ENCODE peak calls at places on chromosomes 2 and 18, in five cellular contexts. One of them, this sample, is unnamed.
A peak's percentile ranks its signal among the peaks of the same experiment; 100 is the strongest.

GRCh38 chr2:238032755-238033337 is 28.0 kb upstream of the SCLY start:
- DNase-seq in IMR-90: no peak
- DNase-seq in neuronal stem cell: no peak
- DNase-seq in H9: no peak
- DNase-seq in mesendoderm: no peak
- DNase-seq in this sample: no peak

GRCh38 chr2:18662689-18663088 is 73.3 kb upstream of the NT5C1B start:
- DNase-seq in IMR-90: no peak
- DNase-seq in neuronal stem cell: no peak
- DNase-seq in H9: no peak
- DNase-seq in mesendoderm: peak; percentile 13
- DNase-seq in this sample: no peak

GRCh38 chr2:19675856-19676460 is 225.8 kb downstream of the TTC32 start:
- DNase-seq in IMR-90: peak; percentile 64
- DNase-seq in neuronal stem cell: no peak
- DNase-seq in H9: no peak
- DNase-seq in mesendoderm: no peak
- DNase-seq in this sample: peak; percentile 45

GRCh38 chr18:63422862-63423304 is 607 bp upstream of the VPS4B start:
- DNase-seq in IMR-90: no peak
- DNase-seq in neuronal stem cell: no peak
- DNase-seq in H9: no peak
- DNase-seq in mesendoderm: no peak
- DNase-seq in this sample: no peak

GRCh38 chr2:240981273-240981672 is 17.1 kb upstream of the SNED1 start:
- DNase-seq in IMR-90: peak; percentile 29
- DNase-seq in neuronal stem cell: no peak
- DNase-seq in H9: no peak
- DNase-seq in mesendoderm: no peak
- DNase-seq in this sample: no peak

GRCh38 chr2:156156580-156156979 is 175.9 kb downstream of the NR4A2 start:
- DNase-seq in IMR-90: no peak
- DNase-seq in neuronal stem cell: no peak
- DNase-seq in H9: no peak
- DNase-seq in mesendoderm: peak; percentile 22
- DNase-seq in this sample: no peak

GRCh38 chr2:73003027-73003426 is 68.5 kb downstream of the SFXN5 start:
- DNase-seq in IMR-90: no peak
- DNase-seq in neuronal stem cell: no peak
- DNase-seq in H9: no peak
- DNase-seq in mesendoderm: no peak
- DNase-seq in this sample: no peak

GRCh38 chr18:33923980-33924379 is 300.7 kb downstream of the NOL4 start:
- DNase-seq in IMR-90: no peak
- DNase-seq in neuronal stem cell: no peak
- DNase-seq in H9: no peak
- DNase-seq in mesendoderm: no peak
- DNase-seq in this sample: no peak

GRCh38 chr18:50297621-50298442 is 10.3 kb upstream of the CXXC1 start:
- DNase-seq in IMR-90: peak; percentile 61
- DNase-seq in neuronal stem cell: peak; percentile 51
- DNase-seq in H9: peak; percentile 85
- DNase-seq in mesendoderm: peak; percentile 80
- DNase-seq in this sample: peak; percentile 43

GRCh38 chr2:106054336-106054735 is 139.8 kb downstream of the UXS1 start:
- DNase-seq in IMR-90: no peak
- DNase-seq in neuronal stem cell: no peak
- DNase-seq in H9: no peak
- DNase-seq in mesendoderm: no peak
- DNase-seq in this sample: no peak

GRCh38 chr2:11362781-11363099 is 18.3 kb upstream of the ROCK2 start:
- DNase-seq in IMR-90: no peak
- DNase-seq in neuronal stem cell: no peak
- DNase-seq in H9: no peak
- DNase-seq in mesendoderm: no peak
- DNase-seq in this sample: no peak

GRCh38 chr2:132496566-132496965 is 80.0 kb downstream of the GPR39 start:
- DNase-seq in IMR-90: no peak
- DNase-seq in neuronal stem cell: no peak
- DNase-seq in H9: no peak
- DNase-seq in mesendoderm: no peak
- DNase-seq in this sample: no peak

GRCh38 chr2:232592687-232593407 is 40.6 kb upstream of the EFHD1 start:
- DNase-seq in IMR-90: peak; percentile 82
- DNase-seq in neuronal stem cell: no peak
- DNase-seq in H9: no peak
- DNase-seq in mesendoderm: peak; percentile 31
- DNase-seq in this sample: peak; percentile 84
- H2BK15ac ChIP-seq in IMR-90: no peak overlapping the region
- H2BK15ac ChIP-seq in neuronal stem cell: no peak overlapping the region
- H2BK15ac ChIP-seq in H9: no peak overlapping the region
- H2BK15ac ChIP-seq in mesendoderm: no peak overlapping the region
- H2BK15ac ChIP-seq in this sample: no peak overlapping the region

GRCh38 chr2:152415811-152416210 is 80.8 kb downstream of the FMNL2 start:
- DNase-seq in IMR-90: no peak
- DNase-seq in neuronal stem cell: no peak
- DNase-seq in H9: no peak
- DNase-seq in mesendoderm: no peak
- DNase-seq in this sample: no peak
- H2BK15ac ChIP-seq in IMR-90: no peak overlapping the region
- H2BK15ac ChIP-seq in neuronal stem cell: no peak overlapping the region
- H2BK15ac ChIP-seq in H9: no peak overlapping the region
- H2BK15ac ChIP-seq in mesendoderm: no peak overlapping the region
- H2BK15ac ChIP-seq in this sample: no peak overlapping the region

GRCh38 chr2:118186110-118186857 is 98.0 kb downstream of the INSIG2 start:
- DNase-seq in IMR-90: peak; percentile 75
- DNase-seq in neuronal stem cell: peak; percentile 77
- DNase-seq in H9: peak; percentile 92
- DNase-seq in mesendoderm: peak; percentile 90
- DNase-seq in this sample: peak; percentile 70
- H2BK15ac ChIP-seq in IMR-90: peak overlapping the region; percentile 85
- H2BK15ac ChIP-seq in neuronal stem cell: no peak overlapping the region
- H2BK15ac ChIP-seq in H9: no peak overlapping the region
- H2BK15ac ChIP-seq in mesendoderm: no peak overlapping the region
- H2BK15ac ChIP-seq in this sample: no peak overlapping the region

DNA sequence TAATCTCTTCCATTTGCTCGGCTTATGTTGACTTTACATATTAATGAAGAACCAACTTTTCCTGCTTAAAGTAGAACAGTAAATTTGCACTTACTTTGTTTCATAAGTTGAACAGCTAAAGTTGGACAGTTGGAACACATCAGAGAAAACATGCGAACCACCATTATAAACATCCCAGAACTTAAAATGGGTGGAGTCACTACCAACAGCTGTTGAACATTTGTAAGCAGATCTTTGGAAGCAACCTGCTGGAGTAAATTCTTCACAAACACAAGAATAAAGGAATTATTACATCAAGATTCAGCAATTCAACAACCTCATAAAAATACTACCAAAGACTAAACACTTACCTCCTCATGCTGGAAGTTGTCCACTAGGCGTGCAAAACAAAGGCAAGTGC is 96.4 kb upstream of the DNER start:
- DNase-seq in IMR-90: peak; percentile 74
- DNase-seq in neuronal stem cell: no peak
- DNase-seq in H9: no peak
- DNase-seq in mesendoderm: no peak
- DNase-seq in this sample: peak; percentile 72
- H2BK15ac ChIP-seq in IMR-90: no peak overlapping the region
- H2BK15ac ChIP-seq in neuronal stem cell: no peak overlapping the region
- H2BK15ac ChIP-seq in H9: no peak overlapping the region
- H2BK15ac ChIP-seq in mesendoderm: no peak overlapping the region
- H2BK15ac ChIP-seq in this sample: no peak overlapping the region

DNA sequence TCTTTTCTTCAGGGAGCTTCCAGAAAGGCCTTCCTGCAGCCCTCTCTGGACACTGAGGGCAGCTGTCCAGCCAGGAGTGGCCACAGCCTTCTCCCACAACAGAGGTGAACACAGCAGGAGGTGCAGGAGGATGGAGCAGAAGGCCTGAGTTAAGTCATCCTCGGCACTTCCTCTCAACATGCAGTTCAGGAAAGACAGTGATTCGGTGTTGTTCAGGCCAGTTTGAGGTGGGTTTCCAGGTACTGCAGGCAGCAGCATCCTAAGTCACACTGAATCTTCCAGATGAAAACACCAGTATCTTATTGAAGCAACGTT is 225.3 kb upstream of the PXDN start:
- DNase-seq in IMR-90: no peak
- DNase-seq in neuronal stem cell: no peak
- DNase-seq in H9: no peak
- DNase-seq in mesendoderm: no peak
- DNase-seq in this sample: no peak
- H2BK15ac ChIP-seq in IMR-90: no peak overlapping the region
- H2BK15ac ChIP-seq in neuronal stem cell: no peak overlapping the region
- H2BK15ac ChIP-seq in H9: no peak overlapping the region
- H2BK15ac ChIP-seq in mesendoderm: no peak overlapping the region
- H2BK15ac ChIP-seq in this sample: no peak overlapping the region

GRCh38 chr2:207660994-207661393 is 35.8 kb upstream of the METTL21A start:
- DNase-seq in IMR-90: no peak
- DNase-seq in neuronal stem cell: no peak
- DNase-seq in H9: peak; percentile 39
- DNase-seq in mesendoderm: peak; percentile 58
- DNase-seq in this sample: no peak
- H2BK15ac ChIP-seq in IMR-90: no peak overlapping the region
- H2BK15ac ChIP-seq in neuronal stem cell: no peak overlapping the region
- H2BK15ac ChIP-seq in H9: no peak overlapping the region
- H2BK15ac ChIP-seq in mesendoderm: no peak overlapping the region
- H2BK15ac ChIP-seq in this sample: no peak overlapping the region

This sample was measured in mesenchymal stem cell.